ENCODE peak calls at places on chromosome 9, in five cellular contexts. A is Caki2, Q is spleen, O is left kidney, K is NT2/D1. T is an unnamed sample.

GRCh38 chr9:98229090-98229395 is 26.4 kb downstream of the TBC1D2 start:
- DNase-seq in A (no peak), Q (no peak), O (no peak), K (no peak), T (no peak)

GRCh38 chr9:93565089-93565488 is 11.3 kb upstream of the PHF2 start:
- DNase-seq in A (no peak), Q (no peak), O (no peak), K (no peak), T (no peak)

GRCh38 chr9:90307177-90307833 is 335.3 kb downstream of the DIRAS2 start:
- DNase-seq in A (no peak), Q (no peak), O (peak; percentile 78), K (no peak), T (no peak)

GRCh38 chr9:124769451-124770358 is 1.4 kb downstream of the NR6A1 start:
- DNase-seq in A (peak; percentile 46), Q (peak; percentile 88), O (peak; percentile 67), K (no peak), T (peak; percentile 81)

GRCh38 chr9:127395491-127396252 is 1.3 kb upstream of the SLC2A8 start:
- DNase-seq in A (no peak), Q (peak; percentile 58), O (no peak), K (no peak), T (no peak)

GRCh38 chr9:111974092-111974681 is 77.6 kb downstream of the UGCG start:
- DNase-seq in A (no peak), Q (no peak), O (peak; percentile 82), K (no peak), T (no peak)

GRCh38 chr9:90290716-90291485 is 351.7 kb downstream of the DIRAS2 start:
- DNase-seq in A (no peak), Q (no peak), O (no peak), K (no peak), T (no peak)

GRCh38 chr9:74770508-74771261 is 117.0 kb downstream of the TRPM6 start:
- DNase-seq in A (no peak), Q (peak; percentile 77), O (peak; percentile 26), K (peak; percentile 46), T (peak; percentile 85)

GRCh38 chr9:138098908-138099791 is 221.6 kb downstream of the CACNA1B start:
- DNase-seq in A (no peak), Q (peak; percentile 50), O (no peak), K (no peak), T (peak; percentile 35)

GRCh38 chr9:124779368-124780059 is 2.6 kb downstream of the OLFML2A start:
- DNase-seq in A (peak; percentile 79), Q (peak; percentile 41), O (peak; percentile 95), K (peak; percentile 87), T (peak; percentile 88)

GRCh38 chr9:136901516-136902258 is 15.4 kb downstream of the TRAF2 start:
- DNase-seq in A (peak; percentile 91), Q (peak; percentile 83), O (no peak), K (no peak), T (peak; percentile 94)

GRCh38 chr9:134189475-134190231 is 25.3 kb upstream of the RNU6ATAC start:
- DNase-seq in A (no peak), Q (peak; percentile 71), O (peak; percentile 52), K (no peak), T (peak; percentile 52)